ENCODE peak calls at places on chromosomes 3 and 15, in seven cellular contexts. V is IMR-90, K is epithelial cell of prostate, G is cardiac muscle cell, T is Peyer's patch, Z is coronary artery, X is tibial nerve. J is an unnamed sample.

GRCh38 chr15:92902723-92903587 is 2.8 kb downstream of the CHD2 start:
- DNase-seq in G (no peak), Z (no peak), K (no peak), X (no peak), V (no peak), T (no peak), J (no peak)

GRCh38 chr15:61034793-61035710 is 194.1 kb downstream of the RORA start:
- DNase-seq in K (no peak), Z (no peak), G (peak), T (no peak), V (peak), X (no peak), J (no peak)

GRCh38 chr3:68819361-68819760 is 113.0 kb downstream of the TAFA4 start:
- DNase-seq in G (no peak), K (no peak), T (no peak), Z (no peak), V (no peak), X (no peak), J (no peak)

GRCh38 chr15:38707802-38708671 is 143.4 kb upstream of the RASGRP1 start:
- DNase-seq in G (peak), K (no peak), Z (peak), V (peak), T (no peak), X (no peak), J (no peak)

GRCh38 chr3:111359261-111360030 is 182.6 kb upstream of the CD96 start:
- DNase-seq in G (no peak), Z (no peak), V (no peak), T (no peak), K (no peak), X (no peak), J (no peak)

GRCh38 chr3:127787071-127787490 is 35.2 kb downstream of the MGLL start:
- DNase-seq in G (no peak), V (no peak), T (peak), K (no peak), Z (no peak), X (peak), J (peak)

GRCh38 chr3:136266468-136266867 is 16.3 kb downstream of the PCCB start:
- DNase-seq in T (no peak), K (peak), G (no peak), X (no peak), V (peak), Z (no peak), J (no peak)

GRCh38 chr15:31197497-31198414 is 96.2 kb upstream of the TRPM1 start:
- DNase-seq in Z (no peak), X (no peak), G (peak), T (peak), V (no peak), K (no peak), J (peak)

GRCh38 chr15:66115568-66116206 is 137.9 kb downstream of the MEGF11 start:
- DNase-seq in Z (no peak), X (no peak), K (no peak), T (no peak), G (no peak), V (no peak), J (no peak)

GRCh38 chr3:134054881-134055280 is 25.2 kb upstream of the SLCO2A1 start:
- DNase-seq in X (no peak), T (no peak), K (no peak), V (no peak), G (no peak), Z (peak), J (no peak)

GRCh38 chr3:192801985-192802384 is 74.6 kb upstream of the FGF12 start:
- DNase-seq in X (no peak), K (no peak), Z (no peak), T (no peak), V (no peak), G (no peak), J (no peak)

GRCh38 chr15:83324799-83325198 is 40.3 kb upstream of the BNC1 start:
- DNase-seq in T (no peak), K (no peak), G (no peak), Z (no peak), V (no peak), X (no peak), J (no peak)

GRCh38 chr15:83320831-83321230 is 36.4 kb upstream of the BNC1 start:
- DNase-seq in K (no peak), X (no peak), Z (no peak), T (no peak), G (peak), V (no peak), J (no peak)

GRCh38 chr15:83322061-83322460 is 37.6 kb upstream of the BNC1 start:
- DNase-seq in G (peak), Z (no peak), X (no peak), V (peak), T (no peak), K (peak), J (no peak)

GRCh38 chr15:83320404-83320803 is 35.9 kb upstream of the BNC1 start:
- DNase-seq in K (no peak), Z (no peak), G (peak), T (no peak), X (no peak), V (peak), J (no peak)

GRCh38 chr15:83323296-83323711 is 38.8 kb upstream of the BNC1 start:
- DNase-seq in K (peak), Z (no peak), V (peak), G (peak), T (no peak), X (no peak), J (no peak)
- H3K27ac ChIP-seq in K (peak), Z (no peak), V (no peak), G (no peak), T (no peak), X (no peak), J (no peak)

GRCh38 chr3:177465243-177465642 is 268.0 kb upstream of the TBL1XR1 start:
- DNase-seq in X (no peak), K (no peak), V (no peak), T (no peak), Z (no peak), G (no peak), J (no peak)

GRCh38 chr3:177467268-177467985 is 270.1 kb upstream of the TBL1XR1 start:
- DNase-seq in T (no peak), G (no peak), Z (no peak), K (no peak), X (no peak), V (no peak), J (no peak)

GRCh38 chr3:177463863-177464262 is 266.6 kb upstream of the TBL1XR1 start:
- DNase-seq in V (peak), G (peak), Z (no peak), K (no peak), T (no peak), X (no peak), J (no peak)

GRCh38 chr3:177466076-177466475 is 268.8 kb upstream of the TBL1XR1 start:
- DNase-seq in K (no peak), Z (no peak), X (no peak), T (no peak), V (no peak), G (peak), J (no peak)

DNA sequence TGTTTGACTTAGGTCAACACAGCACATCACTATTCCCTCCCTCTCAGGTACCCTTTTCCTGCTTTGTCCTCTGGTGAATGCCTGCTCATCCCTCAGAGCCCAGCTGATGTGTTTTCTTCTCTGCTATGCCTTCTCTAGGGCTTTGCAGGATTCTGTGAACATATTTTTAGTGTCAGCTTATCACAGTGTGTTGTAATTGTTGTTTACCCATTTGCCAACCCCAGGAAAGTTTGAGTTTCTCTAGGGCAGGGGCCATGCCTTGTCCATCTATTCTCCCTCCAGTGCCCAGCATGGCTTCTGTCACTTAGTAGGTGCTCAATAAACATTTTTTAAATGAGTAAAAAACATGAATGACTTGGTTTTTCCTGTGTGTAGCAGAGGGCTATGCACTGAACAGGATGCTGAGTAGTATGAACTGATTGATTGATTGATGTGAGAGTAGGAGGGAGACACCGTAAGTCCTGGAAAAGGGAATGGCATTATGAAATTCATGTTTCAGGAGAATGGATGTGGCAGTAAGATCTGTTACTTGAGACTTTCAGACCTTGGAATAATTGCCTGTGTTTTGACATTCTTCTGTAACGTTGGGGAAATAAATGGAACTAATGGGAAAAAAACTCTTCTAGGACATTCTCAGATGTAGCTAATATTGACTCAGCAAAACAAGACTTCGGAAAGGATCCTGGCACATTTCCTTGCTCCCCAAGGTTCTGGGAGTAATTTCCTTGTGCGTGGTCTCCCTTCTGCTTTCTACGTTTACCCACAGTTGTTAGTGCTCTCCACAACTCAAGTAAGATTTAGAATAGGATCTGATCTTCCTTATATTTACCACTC is 267.3 kb upstream of the TBL1XR1 start:
- DNase-seq in G (peak), K (no peak), X (no peak), T (no peak), Z (no peak), V (no peak), J (no peak)
- H3K27ac ChIP-seq in G (no peak), K (no peak), X (no peak), T (peak), Z (peak), V (peak), J (peak)

DNA sequence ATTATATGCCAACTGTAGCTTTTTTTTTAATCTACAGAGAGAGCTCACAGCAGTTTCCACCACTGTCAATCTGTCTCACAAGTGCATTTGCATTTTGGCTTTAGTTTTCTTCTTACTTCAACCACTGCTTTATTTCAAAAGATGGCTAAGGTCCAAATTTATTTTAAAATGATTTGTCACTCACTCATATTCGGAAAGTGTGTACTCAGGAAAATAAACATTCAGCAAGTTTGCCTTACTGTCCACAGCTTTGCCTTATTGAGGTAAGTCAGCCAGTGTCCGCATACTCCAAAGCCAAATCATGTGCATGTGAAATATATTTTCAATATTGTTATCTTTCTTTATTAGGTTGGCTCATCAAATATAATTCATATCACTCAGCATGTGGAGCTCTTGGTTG is 240.7 kb upstream of the ARHGEF26 start:
- DNase-seq in X (no peak), V (no peak), T (no peak), K (no peak), G (no peak), Z (no peak), J (no peak)
- H3K27ac ChIP-seq in X (no peak), V (no peak), T (no peak), K (peak), G (no peak), Z (no peak), J (no peak)

GRCh38 chr15:101244889-101245668 is 6.8 kb downstream of the CHSY1 start:
- DNase-seq in G (no peak), Z (no peak), T (no peak), K (no peak), X (no peak), V (no peak), J (no peak)
- H3K27ac ChIP-seq in G (no peak), Z (no peak), T (no peak), K (no peak), X (peak), V (peak), J (no peak)

GRCh38 chr15:88880944-88881740 is 14.2 kb downstream of the HAPLN3 start:
- DNase-seq in G (no peak), T (no peak), V (no peak), Z (no peak), K (no peak), X (no peak), J (no peak)

GRCh38 chr15:88881781-88882180 is 13.6 kb downstream of the HAPLN3 start:
- DNase-seq in X (no peak), T (no peak), G (no peak), V (no peak), K (no peak), Z (no peak), J (no peak)

GRCh38 chr15:88877906-88878305 is 17.4 kb downstream of the HAPLN3 start:
- DNase-seq in K (no peak), V (no peak), Z (no peak), X (no peak), G (no peak), T (no peak), J (no peak)

GRCh38 chr15:88877415-88877814 is 17.9 kb downstream of the HAPLN3 start:
- DNase-seq in V (no peak), X (no peak), K (no peak), T (no peak), Z (no peak), G (no peak), J (no peak)

DNA sequence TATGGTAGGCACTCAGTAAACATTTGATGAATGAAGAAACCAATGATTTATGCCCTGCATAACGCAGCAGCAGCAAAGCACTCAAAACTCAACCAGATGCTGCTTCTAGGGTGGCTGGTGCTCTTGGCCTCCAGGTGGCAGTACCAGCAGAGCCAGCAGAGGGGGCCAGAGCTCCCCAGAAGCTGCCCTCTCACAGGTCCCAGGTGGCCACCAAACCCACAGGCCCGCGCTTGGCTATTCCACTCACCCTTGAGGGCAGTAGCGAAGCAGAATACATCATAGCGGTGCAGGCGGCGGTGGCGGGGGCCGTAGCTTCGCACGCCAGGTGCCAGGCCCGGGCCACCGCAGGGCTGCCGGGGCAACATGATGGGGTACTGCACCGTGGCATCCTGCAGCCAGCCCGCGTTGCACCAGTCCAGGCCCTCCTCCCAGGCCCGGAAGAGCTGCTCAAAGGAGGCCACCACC is 16.6 kb downstream of the HAPLN3 start:
- DNase-seq in K (no peak), Z (no peak), G (peak), T (no peak), V (peak), X (no peak), J (no peak)
- H3K27ac ChIP-seq in K (no peak), Z (no peak), G (no peak), T (no peak), V (no peak), X (no peak), J (no peak)

DNA sequence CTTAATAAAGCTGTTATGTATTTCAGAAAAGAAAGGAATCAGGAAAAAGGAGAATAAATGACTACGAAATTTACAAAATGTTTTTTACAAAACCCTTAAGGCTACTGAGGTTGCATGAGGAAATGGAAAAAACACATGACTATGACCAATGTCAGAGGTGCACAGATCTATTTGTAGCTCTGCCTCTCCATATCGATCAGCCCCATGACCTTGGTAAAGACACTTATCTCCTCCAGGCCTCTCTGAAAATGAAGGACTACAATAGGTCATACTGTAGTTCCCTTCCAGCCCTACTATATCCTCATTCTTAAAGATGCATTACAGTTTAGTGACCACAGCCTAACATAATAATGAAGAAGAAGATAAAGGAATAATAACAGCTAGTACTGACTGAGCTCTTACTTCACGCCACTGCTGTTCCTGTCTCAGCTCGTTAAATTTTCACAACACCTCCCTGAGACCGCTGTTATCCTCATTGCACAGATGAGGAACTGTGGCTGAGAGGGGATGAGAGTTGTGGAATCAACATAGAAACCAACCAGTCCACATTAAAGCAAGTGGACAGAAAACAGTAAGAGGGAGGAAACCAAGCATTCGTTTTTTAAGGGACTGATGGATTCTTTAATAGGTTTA is 163.2 kb downstream of the MAGI1 start:
- DNase-seq in Z (no peak), X (no peak), G (no peak), T (no peak), V (no peak), K (no peak), J (no peak)
- H3K27ac ChIP-seq in Z (no peak), X (no peak), G (no peak), T (no peak), V (no peak), K (no peak), J (no peak)

GRCh38 chr3:9889405-9889804 is 1.0 kb upstream of the JAGN1 start:
- DNase-seq in T (no peak), Z (no peak), V (no peak), K (no peak), G (no peak), X (no peak), J (no peak)
- H3K27ac ChIP-seq in T (no peak), Z (no peak), V (no peak), K (no peak), G (no peak), X (no peak), J (no peak)

GRCh38 chr15:89091667-89092220 is 3.5 kb downstream of the ABHD2 start:
- DNase-seq in V (no peak), G (no peak), X (no peak), Z (no peak), T (no peak), K (no peak), J (no peak)
- H3K27ac ChIP-seq in V (peak), G (peak), X (peak), Z (peak), T (peak), K (no peak), J (peak)

GRCh38 chr3:45597581-45597980 is 3.0 kb downstream of the LIMD1 start:
- DNase-seq in V (no peak), X (no peak), K (no peak), G (no peak), Z (no peak), T (no peak), J (no peak)
- H3K27ac ChIP-seq in V (peak), X (peak), K (no peak), G (no peak), Z (peak), T (no peak), J (no peak)

DNA sequence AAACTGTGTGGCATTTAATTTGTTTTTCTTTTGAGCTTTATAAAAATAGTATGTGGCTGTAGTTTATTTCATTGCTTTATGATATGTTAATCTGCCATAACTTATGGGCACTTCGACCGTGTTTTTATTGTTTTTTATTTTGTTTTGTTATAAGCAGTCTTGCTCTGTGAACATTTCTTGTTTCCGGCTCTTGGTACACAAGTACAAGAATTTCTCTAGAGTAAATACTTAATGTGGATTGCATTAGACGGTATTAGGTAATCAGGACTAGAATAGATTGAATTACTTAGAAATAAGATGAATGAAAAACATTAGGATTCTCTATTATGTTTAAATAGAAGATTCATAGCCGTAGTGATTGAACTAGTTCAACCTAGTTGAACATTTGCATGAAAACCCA is 2.1 kb downstream of the ZFAND6 start:
- DNase-seq in T (no peak), V (peak), G (peak), K (no peak), Z (no peak), X (no peak), J (no peak)
- H3K27ac ChIP-seq in T (no peak), V (no peak), G (no peak), K (no peak), Z (no peak), X (no peak), J (no peak)

J was measured in caudate nucleus.